ENCODE peak calls at places on chromosomes 5 and 9, in five cellular contexts. U is PC-3, C is neural progenitor cell, L is endothelial cell of umbilical vein, V is mammary epithelial cell. D is an unnamed sample. For H3K4me1 and H4K20me1, the result is how much of the 10 kb centered on the place peaks cover.

GRCh38 chr9:129351058-129351641 is 173.1 kb upstream of the IER5L start:
- DNase-seq in U (no peak), C (peak), L (no peak), V (no peak), D (no peak)

GRCh38 chr5:127412698-127413097 is 104.7 kb upstream of the PRRC1 start:
- DNase-seq in U (no peak), C (no peak), L (no peak), V (no peak), D (no peak)

GRCh38 chr5:120767171-120767820 is 303.2 kb downstream of the PRR16 start:
- DNase-seq in U (peak), C (no peak), L (no peak), V (no peak), D (peak)

GRCh38 chr9:97405551-97405950 is 6.3 kb upstream of the TDRD7 start:
- DNase-seq in U (no peak), C (no peak), L (no peak), V (no peak), D (no peak)

GRCh38 chr9:130002320-130002719 is 40.7 kb downstream of the FNBP1 start:
- DNase-seq in U (no peak), C (no peak), L (no peak), V (no peak), D (no peak)

GRCh38 chr9:12817702-12818101 is 42.9 kb downstream of the LURAP1L start:
- DNase-seq in U (peak), C (no peak), L (no peak), V (peak), D (peak)

GRCh38 chr5:95712347-95712958 is 18.7 kb upstream of the RHOBTB3 start:
- DNase-seq in U (peak), C (no peak), L (peak), V (peak), D (peak)

GRCh38 chr5:58582004-58582403 is 871 bp upstream of the RAB3C start:
- DNase-seq in U (no peak), C (peak), L (no peak), V (no peak), D (no peak)

GRCh38 chr5:95734156-95734555 is 3.0 kb downstream of the RHOBTB3 start:
- DNase-seq in U (no peak), C (no peak), L (no peak), V (no peak), D (peak)

GRCh38 chr5:33074548-33074947 is 363.4 kb downstream of the NPR3 start:
- DNase-seq in U (peak), C (no peak), L (no peak), V (no peak), D (peak)

GRCh38 chr5:116411101-116411571 is 163.5 kb downstream of the SEMA6A start:
- DNase-seq in U (no peak), C (no peak), L (no peak), V (no peak), D (no peak)

GRCh38 chr5:61450880-61451279 is 118.8 kb downstream of the ZSWIM6 start:
- DNase-seq in U (peak), C (no peak), L (peak), V (peak), D (peak)

GRCh38 chr5:140608730-140609520 is 24.1 kb downstream of the CD14 start:
- DNase-seq in U (peak), C (no peak), L (peak), V (peak), D (no peak)

GRCh38 chr5:42168091-42168670 is 243.1 kb downstream of the FBXO4 start:
- DNase-seq in U (peak), C (no peak), L (no peak), V (peak), D (no peak)

GRCh38 chr5:172800088-172800551 is 29.1 kb upstream of the DUSP1 start:
- DNase-seq in U (peak), C (no peak), L (no peak), V (peak), D (peak)

GRCh38 chr5:20524956-20525529 is 537.0 kb upstream of the CDH18 start:
- DNase-seq in U (no peak), C (no peak), L (no peak), V (no peak), D (peak)

GRCh38 chr9:127448112-127448805 is 2.9 kb downstream of the RPL12 start:
- DNase-seq in U (no peak), C (no peak), L (no peak), V (no peak), D (peak)

GRCh38 chr9:133006731-133007352 is 24.0 kb upstream of the GTF3C5 start:
- DNase-seq in U (no peak), C (no peak), L (no peak), V (no peak), D (no peak)

GRCh38 chr9:33728613-33729012 is 66.7 kb upstream of the PRSS3 start:
- DNase-seq in U (no peak), C (no peak), L (no peak), V (no peak), D (no peak)

GRCh38 chr9:105291938-105292337 is 47.5 kb downstream of the SLC44A1 start:
- DNase-seq in U (no peak), C (peak), L (no peak), V (no peak), D (no peak)
- H3K4me1 ChIP-seq in U (under half), C (under half), L (under half), V (under half), D (under half)

DNA sequence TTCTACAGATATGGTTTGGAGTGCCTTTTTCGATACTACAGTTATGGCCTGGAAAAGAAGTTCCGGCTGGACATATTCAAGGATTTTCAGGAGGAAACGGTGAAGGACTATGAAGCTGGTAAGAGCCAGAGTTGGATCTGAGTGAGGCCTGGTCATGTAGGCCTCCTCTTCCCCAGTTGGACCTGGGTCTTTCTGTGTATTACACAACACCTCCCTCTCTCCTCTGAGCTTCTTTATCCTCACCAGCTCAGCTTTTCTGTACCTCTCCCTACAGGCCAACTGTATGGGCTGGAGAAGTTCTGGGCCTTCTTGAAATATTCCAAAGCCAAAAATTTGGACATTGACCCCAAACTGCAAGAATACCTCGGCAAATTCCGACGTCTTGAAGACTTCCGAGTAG is 39.2 kb downstream of the FAXDC2 start:
- DNase-seq in U (no peak), C (no peak), L (no peak), V (no peak), D (no peak)
- H4K20me1 ChIP-seq in U (under half), C (under half), L (under half), V (under half), D (under half)

DNA sequence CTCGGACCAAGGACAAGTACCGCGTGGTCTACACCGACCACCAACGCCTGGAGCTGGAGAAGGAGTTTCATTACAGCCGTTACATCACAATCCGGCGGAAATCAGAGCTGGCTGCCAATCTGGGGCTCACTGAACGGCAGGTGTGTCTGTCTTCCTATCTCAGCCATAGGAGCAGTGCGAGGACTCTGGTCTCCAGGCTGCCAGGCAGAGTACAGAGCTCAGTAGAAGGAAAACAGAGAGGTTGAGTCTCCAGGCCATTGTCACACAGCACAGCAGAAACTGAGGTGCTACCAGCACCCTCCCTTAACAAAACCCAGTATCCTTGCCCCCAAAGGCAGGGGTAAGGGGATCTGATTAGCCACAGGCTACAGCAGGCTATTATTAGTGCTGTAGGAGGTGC is 7.1 kb upstream of the SLC6A7 start:
- DNase-seq in U (no peak), C (no peak), L (no peak), V (no peak), D (no peak)
- H2AFZ ChIP-seq in U (no peak), C (no peak), L (no peak), V (no peak), D (no peak)

DNA sequence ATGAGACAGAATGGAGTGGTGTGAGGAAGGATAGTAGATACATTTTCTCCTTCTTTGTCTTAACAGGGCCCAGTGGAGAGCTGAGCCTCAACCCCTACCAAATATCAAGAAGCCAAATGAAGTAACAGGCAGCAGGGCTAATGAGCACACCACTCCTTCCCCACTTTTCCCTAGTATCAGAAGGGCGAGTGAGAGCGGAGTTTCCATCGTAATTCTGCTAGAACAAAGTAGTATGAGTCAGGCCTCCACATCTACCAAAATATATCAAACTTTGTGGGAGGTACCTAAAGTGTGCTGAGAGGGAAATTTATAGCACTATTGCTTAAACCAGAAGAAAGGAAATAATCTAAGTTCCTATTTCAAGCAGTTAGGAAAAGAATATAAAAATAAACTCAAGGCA is 769.0 kb upstream of the RGMB start:
- DNase-seq in U (no peak), C (no peak), L (peak), V (no peak), D (no peak)
- H3K4me1 ChIP-seq in U (under half), C (under half), L (under half), V (under half), D (under half)

GRCh38 chr9:32389365-32389764 is 4.9 kb downstream of the ACO1 start:
- DNase-seq in U (no peak), C (no peak), L (no peak), V (no peak), D (no peak)
- H4K20me1 ChIP-seq in U (under half), C (under half), L (under half), V (under half), D (under half)

GRCh38 chr9:89606049-89606481 is 1.3 kb downstream of the GADD45G start:
- DNase-seq in U (peak), C (peak), L (peak), V (peak), D (peak)
- H2AFZ ChIP-seq in U (peak), C (peak), L (peak), V (peak), D (peak)

GRCh38 chr5:98785244-98785643 is 11.8 kb downstream of the RGMB start:
- DNase-seq in U (no peak), C (no peak), L (no peak), V (no peak), D (no peak)
- H3K4me1 ChIP-seq in U (half or more), C (half or more), L (under half), V (under half), D (under half)